ENCODE peak calls at places on chromosomes 4 and X, in seven cellular contexts. One of them, this sample, is unnamed.

GRCh38 chrX:2628751-2629315 is 62.3 kb upstream of the CD99 start:
- DNase-seq in mesothelial cell of epicardium: no peak
- DNase-seq in GM12865: peak
- DNase-seq in RWPE1: no peak
- DNase-seq in neural progenitor cell: no peak
- DNase-seq in heart right ventricle: no peak
- DNase-seq in breast epithelium: no peak
- DNase-seq in this sample: no peak

GRCh38 chr4:93791570-93792195 is 36.9 kb upstream of the ATOH1 start:
- DNase-seq in mesothelial cell of epicardium: peak
- DNase-seq in GM12865: peak
- DNase-seq in RWPE1: peak
- DNase-seq in neural progenitor cell: peak
- DNase-seq in heart right ventricle: peak
- DNase-seq in breast epithelium: no peak
- DNase-seq in this sample: peak

GRCh38 chrX:63525491-63525890 is 174.4 kb upstream of the SPIN4 start:
- DNase-seq in mesothelial cell of epicardium: no peak
- DNase-seq in GM12865: peak
- DNase-seq in RWPE1: no peak
- DNase-seq in neural progenitor cell: peak
- DNase-seq in heart right ventricle: no peak
- DNase-seq in breast epithelium: no peak
- DNase-seq in this sample: no peak

GRCh38 chr4:926538-926937 is 5.6 kb downstream of the GAK start:
- DNase-seq in mesothelial cell of epicardium: no peak
- DNase-seq in GM12865: peak
- DNase-seq in RWPE1: no peak
- DNase-seq in neural progenitor cell: peak
- DNase-seq in heart right ventricle: no peak
- DNase-seq in breast epithelium: no peak
- DNase-seq in this sample: no peak

GRCh38 chrX:138745215-138745614 is 33.7 kb upstream of the FGF13 start:
- DNase-seq in mesothelial cell of epicardium: no peak
- DNase-seq in GM12865: peak
- DNase-seq in RWPE1: peak
- DNase-seq in neural progenitor cell: peak
- DNase-seq in heart right ventricle: peak
- DNase-seq in breast epithelium: no peak
- DNase-seq in this sample: no peak

GRCh38 chrX:132716006-132716405 is 227.2 kb upstream of the MBNL3 start:
- DNase-seq in mesothelial cell of epicardium: no peak
- DNase-seq in GM12865: no peak
- DNase-seq in RWPE1: no peak
- DNase-seq in neural progenitor cell: peak
- DNase-seq in heart right ventricle: no peak
- DNase-seq in breast epithelium: no peak
- DNase-seq in this sample: no peak

GRCh38 chr4:169283114-169283509 is 12.4 kb upstream of the SH3RF1 start:
- DNase-seq in mesothelial cell of epicardium: no peak
- DNase-seq in GM12865: no peak
- DNase-seq in RWPE1: no peak
- DNase-seq in neural progenitor cell: no peak
- DNase-seq in heart right ventricle: no peak
- DNase-seq in breast epithelium: no peak
- DNase-seq in this sample: no peak

GRCh38 chr4:2596153-2596552 is 59.7 kb downstream of the FAM193A start:
- DNase-seq in mesothelial cell of epicardium: no peak
- DNase-seq in GM12865: no peak
- DNase-seq in RWPE1: no peak
- DNase-seq in neural progenitor cell: no peak
- DNase-seq in heart right ventricle: no peak
- DNase-seq in breast epithelium: no peak
- DNase-seq in this sample: no peak

GRCh38 chr4:52659722-52660261 is 691 bp upstream of the USP46 start:
- DNase-seq in mesothelial cell of epicardium: peak
- DNase-seq in GM12865: peak
- DNase-seq in RWPE1: no peak
- DNase-seq in neural progenitor cell: peak
- DNase-seq in heart right ventricle: peak
- DNase-seq in breast epithelium: peak
- DNase-seq in this sample: no peak

GRCh38 chr4:178784491-178784890 is 1342.3 kb upstream of the AGA start:
- DNase-seq in mesothelial cell of epicardium: no peak
- DNase-seq in GM12865: no peak
- DNase-seq in RWPE1: no peak
- DNase-seq in neural progenitor cell: no peak
- DNase-seq in heart right ventricle: no peak
- DNase-seq in breast epithelium: no peak
- DNase-seq in this sample: no peak

DNA sequence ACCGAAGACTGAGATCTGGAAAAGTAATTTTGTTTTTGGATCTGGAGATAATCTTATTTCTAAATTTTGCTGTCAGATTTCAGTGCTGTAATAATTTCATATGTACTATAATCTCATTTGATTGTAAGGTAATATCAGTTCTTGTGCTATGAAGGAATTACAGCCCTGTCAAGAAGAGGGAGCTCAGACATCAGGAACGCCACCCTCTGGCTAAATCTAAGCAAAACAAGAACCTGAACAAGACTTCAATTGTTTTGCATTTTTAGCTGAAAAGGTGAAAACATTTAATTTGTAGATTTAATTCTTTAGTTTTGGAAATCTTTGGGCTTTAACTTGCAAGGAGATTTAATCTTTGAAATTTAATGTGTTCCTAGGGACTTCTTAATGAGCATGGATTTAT is 525.4 kb upstream of the HS3ST1 start:
- DNase-seq in mesothelial cell of epicardium: no peak
- DNase-seq in GM12865: no peak
- DNase-seq in RWPE1: peak
- DNase-seq in neural progenitor cell: peak
- DNase-seq in heart right ventricle: no peak
- DNase-seq in breast epithelium: no peak
- DNase-seq in this sample: no peak
- TF ChIP-seq CTCF in mesothelial cell of epicardium: no peak
- TF ChIP-seq CTCF in GM12865: no peak
- TF ChIP-seq CTCF in RWPE1: peak
- TF ChIP-seq CTCF in neural progenitor cell: peak
- TF ChIP-seq CTCF in heart right ventricle: peak
- TF ChIP-seq CTCF in breast epithelium: no peak
- TF ChIP-seq CTCF in this sample: no peak

GRCh38 chr4:125758438-125758837 is 443.7 kb downstream of the FAT4 start:
- DNase-seq in mesothelial cell of epicardium: no peak
- DNase-seq in GM12865: no peak
- DNase-seq in RWPE1: no peak
- DNase-seq in neural progenitor cell: no peak
- DNase-seq in heart right ventricle: no peak
- DNase-seq in breast epithelium: no peak
- DNase-seq in this sample: no peak

GRCh38 chr4:125760956-125761355 is 446.2 kb downstream of the FAT4 start:
- DNase-seq in mesothelial cell of epicardium: no peak
- DNase-seq in GM12865: no peak
- DNase-seq in RWPE1: no peak
- DNase-seq in neural progenitor cell: no peak
- DNase-seq in heart right ventricle: no peak
- DNase-seq in breast epithelium: no peak
- DNase-seq in this sample: no peak

GRCh38 chr4:125765936-125766335 is 451.2 kb downstream of the FAT4 start:
- DNase-seq in mesothelial cell of epicardium: no peak
- DNase-seq in GM12865: no peak
- DNase-seq in RWPE1: no peak
- DNase-seq in neural progenitor cell: no peak
- DNase-seq in heart right ventricle: no peak
- DNase-seq in breast epithelium: no peak
- DNase-seq in this sample: no peak

GRCh38 chr4:125762537-125762936 is 447.8 kb downstream of the FAT4 start:
- DNase-seq in mesothelial cell of epicardium: no peak
- DNase-seq in GM12865: no peak
- DNase-seq in RWPE1: no peak
- DNase-seq in neural progenitor cell: no peak
- DNase-seq in heart right ventricle: no peak
- DNase-seq in breast epithelium: no peak
- DNase-seq in this sample: no peak
- TF ChIP-seq CTCF in mesothelial cell of epicardium: no peak
- TF ChIP-seq CTCF in GM12865: no peak
- TF ChIP-seq CTCF in RWPE1: no peak
- TF ChIP-seq CTCF in neural progenitor cell: peak
- TF ChIP-seq CTCF in heart right ventricle: no peak
- TF ChIP-seq CTCF in breast epithelium: no peak
- TF ChIP-seq CTCF in this sample: no peak

GRCh38 chr4:146175541-146176453 is at the start of gene LSM6:
- DNase-seq in mesothelial cell of epicardium: peak
- DNase-seq in GM12865: peak
- DNase-seq in RWPE1: peak
- DNase-seq in neural progenitor cell: peak
- DNase-seq in heart right ventricle: peak
- DNase-seq in breast epithelium: peak
- DNase-seq in this sample: peak
- TF ChIP-seq CTCF in mesothelial cell of epicardium: no peak
- TF ChIP-seq CTCF in GM12865: no peak
- TF ChIP-seq CTCF in RWPE1: no peak
- TF ChIP-seq CTCF in neural progenitor cell: no peak
- TF ChIP-seq CTCF in heart right ventricle: peak
- TF ChIP-seq CTCF in breast epithelium: no peak
- TF ChIP-seq CTCF in this sample: no peak

GRCh38 chr4:111631157-111631999 is 513.9 kb upstream of the FAM241A start:
- DNase-seq in mesothelial cell of epicardium: no peak
- DNase-seq in GM12865: peak
- DNase-seq in RWPE1: no peak
- DNase-seq in neural progenitor cell: peak
- DNase-seq in heart right ventricle: no peak
- DNase-seq in breast epithelium: no peak
- DNase-seq in this sample: no peak
- TF ChIP-seq CTCF in mesothelial cell of epicardium: peak
- TF ChIP-seq CTCF in GM12865: peak
- TF ChIP-seq CTCF in RWPE1: peak
- TF ChIP-seq CTCF in neural progenitor cell: peak
- TF ChIP-seq CTCF in heart right ventricle: peak
- TF ChIP-seq CTCF in breast epithelium: no peak
- TF ChIP-seq CTCF in this sample: no peak

DNA sequence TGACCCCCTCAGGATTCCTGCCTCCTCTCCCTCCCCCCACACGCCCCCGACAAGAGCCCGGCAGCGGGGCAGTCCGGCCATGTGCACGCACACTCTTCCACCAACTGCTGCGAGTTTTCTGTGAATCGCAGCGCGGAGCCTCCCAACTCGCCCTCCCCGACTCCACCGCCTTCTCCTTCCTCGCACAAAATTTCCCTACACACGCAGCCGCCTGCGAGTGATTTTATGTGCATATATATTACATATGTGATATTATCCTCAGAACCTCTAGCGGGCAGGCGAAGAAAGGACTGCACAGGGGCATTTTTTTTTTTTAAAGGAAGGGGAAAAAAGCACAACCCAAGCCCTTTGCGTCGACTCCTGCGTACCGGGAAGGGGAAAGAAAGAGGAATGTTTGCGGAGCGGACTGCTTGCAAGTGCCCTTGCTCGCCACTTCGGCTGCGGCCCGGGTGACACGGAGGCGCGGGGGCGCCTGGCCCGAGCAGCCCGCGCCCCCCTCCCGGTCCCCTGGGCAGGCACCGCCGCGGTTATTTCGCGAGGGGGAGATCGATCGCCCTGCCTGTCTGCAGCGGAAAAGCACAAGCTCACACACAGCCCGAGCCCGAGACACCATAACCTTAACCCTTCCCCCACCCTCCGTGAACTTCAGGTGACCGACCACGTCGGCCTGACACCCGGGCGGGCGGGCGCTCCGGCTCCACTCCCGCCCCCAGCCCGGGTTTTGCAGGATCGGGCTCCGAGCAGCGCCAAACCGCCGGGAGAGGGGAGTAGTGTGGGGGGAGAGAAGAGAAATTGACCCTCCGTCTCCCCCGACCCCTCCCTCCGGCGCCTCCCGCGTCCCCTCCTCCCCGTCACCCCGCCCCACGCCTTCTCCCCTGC is 2.2 kb downstream of the ZNF827 start:
- DNase-seq in mesothelial cell of epicardium: peak
- DNase-seq in GM12865: peak
- DNase-seq in RWPE1: peak
- DNase-seq in neural progenitor cell: peak
- DNase-seq in heart right ventricle: peak
- DNase-seq in breast epithelium: peak
- DNase-seq in this sample: peak
- TF ChIP-seq CTCF in mesothelial cell of epicardium: no peak
- TF ChIP-seq CTCF in GM12865: peak
- TF ChIP-seq CTCF in RWPE1: peak
- TF ChIP-seq CTCF in neural progenitor cell: peak
- TF ChIP-seq CTCF in heart right ventricle: peak
- TF ChIP-seq CTCF in breast epithelium: peak
- TF ChIP-seq CTCF in this sample: no peak

GRCh38 chrX:104372547-104372946 is 117.8 kb upstream of the ESX1 start:
- DNase-seq in mesothelial cell of epicardium: no peak
- DNase-seq in GM12865: no peak
- DNase-seq in RWPE1: no peak
- DNase-seq in neural progenitor cell: no peak
- DNase-seq in heart right ventricle: no peak
- DNase-seq in breast epithelium: no peak
- DNase-seq in this sample: no peak

GRCh38 chrX:104370089-104370488 is 115.4 kb upstream of the ESX1 start:
- DNase-seq in mesothelial cell of epicardium: no peak
- DNase-seq in GM12865: no peak
- DNase-seq in RWPE1: peak
- DNase-seq in neural progenitor cell: peak
- DNase-seq in heart right ventricle: no peak
- DNase-seq in breast epithelium: peak
- DNase-seq in this sample: no peak
- TF ChIP-seq CTCF in mesothelial cell of epicardium: no peak
- TF ChIP-seq CTCF in GM12865: no peak
- TF ChIP-seq CTCF in RWPE1: no peak
- TF ChIP-seq CTCF in neural progenitor cell: peak
- TF ChIP-seq CTCF in heart right ventricle: no peak
- TF ChIP-seq CTCF in breast epithelium: peak
- TF ChIP-seq CTCF in this sample: no peak

DNA sequence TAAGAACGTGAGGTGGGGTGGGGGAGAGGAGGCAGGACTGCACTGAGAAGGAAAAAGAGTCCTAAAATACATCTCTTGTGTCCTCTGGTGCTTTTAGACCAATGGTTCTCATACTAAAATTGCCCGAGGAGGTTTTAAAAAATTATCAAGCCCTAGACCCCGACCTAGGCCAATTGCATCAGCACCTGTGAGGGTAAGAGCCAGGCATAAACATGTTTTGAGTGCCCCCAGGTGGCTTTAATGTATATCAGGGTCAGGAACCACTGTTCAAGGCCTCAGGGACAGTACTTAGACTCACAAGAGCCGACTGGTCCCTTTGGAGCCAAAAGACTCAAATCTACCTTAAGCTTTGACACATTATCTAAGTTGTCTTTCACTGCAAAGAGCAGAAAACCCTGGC is 37.5 kb upstream of the TMEM150C start:
- DNase-seq in mesothelial cell of epicardium: no peak
- DNase-seq in GM12865: peak
- DNase-seq in RWPE1: no peak
- DNase-seq in neural progenitor cell: peak
- DNase-seq in heart right ventricle: no peak
- DNase-seq in breast epithelium: no peak
- DNase-seq in this sample: no peak
- TF ChIP-seq CTCF in mesothelial cell of epicardium: no peak
- TF ChIP-seq CTCF in GM12865: no peak
- TF ChIP-seq CTCF in RWPE1: no peak
- TF ChIP-seq CTCF in neural progenitor cell: peak
- TF ChIP-seq CTCF in heart right ventricle: no peak
- TF ChIP-seq CTCF in breast epithelium: no peak
- TF ChIP-seq CTCF in this sample: no peak

This sample was measured in omental fat pad.